ENCODE peak calls at places on chromosomes 12 and 14, in five cellular contexts. One of them, this sample, is unnamed.

GRCh38 chr14:100708349-100709217 is 18.1 kb upstream of the DLK1 start:
- DNase-seq in activated gamma-delta T cell treated with anti-CD3 and anti-CD28 coated beads, Interleukin-2, amount 50 U/mL, for 16 hours: no peak
- DNase-seq in NCI-H1092 treated with DMSO at 0.1 percent for 48 hours: no peak
- DNase-seq in A549: no peak
- DNase-seq in uterus: peak
- DNase-seq in this sample: no peak

GRCh38 chr14:21509432-21510143 is 1.6 kb downstream of the METTL3 start:
- DNase-seq in activated gamma-delta T cell treated with anti-CD3 and anti-CD28 coated beads, Interleukin-2, amount 50 U/mL, for 16 hours: no peak
- DNase-seq in NCI-H1092 treated with DMSO at 0.1 percent for 48 hours: no peak
- DNase-seq in A549: no peak
- DNase-seq in uterus: no peak
- DNase-seq in this sample: no peak

GRCh38 chr12:106585862-106586534 is 3.2 kb downstream of the RFX4 start:
- DNase-seq in activated gamma-delta T cell treated with anti-CD3 and anti-CD28 coated beads, Interleukin-2, amount 50 U/mL, for 16 hours: no peak
- DNase-seq in NCI-H1092 treated with DMSO at 0.1 percent for 48 hours: no peak
- DNase-seq in A549: peak
- DNase-seq in uterus: no peak
- DNase-seq in this sample: no peak

GRCh38 chr14:69354383-69355154 is 43.5 kb downstream of the ERH start:
- DNase-seq in activated gamma-delta T cell treated with anti-CD3 and anti-CD28 coated beads, Interleukin-2, amount 50 U/mL, for 16 hours: peak
- DNase-seq in NCI-H1092 treated with DMSO at 0.1 percent for 48 hours: no peak
- DNase-seq in A549: no peak
- DNase-seq in uterus: no peak
- DNase-seq in this sample: no peak

GRCh38 chr14:92058006-92058917 is 18.4 kb upstream of the TRIP11 start:
- DNase-seq in activated gamma-delta T cell treated with anti-CD3 and anti-CD28 coated beads, Interleukin-2, amount 50 U/mL, for 16 hours: no peak
- DNase-seq in NCI-H1092 treated with DMSO at 0.1 percent for 48 hours: no peak
- DNase-seq in A549: no peak
- DNase-seq in uterus: no peak
- DNase-seq in this sample: no peak

GRCh38 chr14:50026396-50026795 is 90.0 kb downstream of the VCPKMT start:
- DNase-seq in activated gamma-delta T cell treated with anti-CD3 and anti-CD28 coated beads, Interleukin-2, amount 50 U/mL, for 16 hours: no peak
- DNase-seq in NCI-H1092 treated with DMSO at 0.1 percent for 48 hours: no peak
- DNase-seq in A549: no peak
- DNase-seq in uterus: no peak
- DNase-seq in this sample: no peak

GRCh38 chr14:74911704-74912103 is 11.4 kb downstream of the RPS6KL1 start:
- DNase-seq in activated gamma-delta T cell treated with anti-CD3 and anti-CD28 coated beads, Interleukin-2, amount 50 U/mL, for 16 hours: no peak
- DNase-seq in NCI-H1092 treated with DMSO at 0.1 percent for 48 hours: no peak
- DNase-seq in A549: no peak
- DNase-seq in uterus: no peak
- DNase-seq in this sample: no peak

GRCh38 chr14:89507926-89508460 is 91.0 kb upstream of the FOXN3 start:
- DNase-seq in activated gamma-delta T cell treated with anti-CD3 and anti-CD28 coated beads, Interleukin-2, amount 50 U/mL, for 16 hours: no peak
- DNase-seq in NCI-H1092 treated with DMSO at 0.1 percent for 48 hours: no peak
- DNase-seq in A549: no peak
- DNase-seq in uterus: no peak
- DNase-seq in this sample: no peak

GRCh38 chr12:19144287-19144686 is 14.8 kb downstream of the PLEKHA5 start:
- DNase-seq in activated gamma-delta T cell treated with anti-CD3 and anti-CD28 coated beads, Interleukin-2, amount 50 U/mL, for 16 hours: no peak
- DNase-seq in NCI-H1092 treated with DMSO at 0.1 percent for 48 hours: no peak
- DNase-seq in A549: no peak
- DNase-seq in uterus: no peak
- DNase-seq in this sample: no peak

GRCh38 chr12:128830505-128830893 is 6.7 kb upstream of the SLC15A4 start:
- DNase-seq in activated gamma-delta T cell treated with anti-CD3 and anti-CD28 coated beads, Interleukin-2, amount 50 U/mL, for 16 hours: no peak
- DNase-seq in NCI-H1092 treated with DMSO at 0.1 percent for 48 hours: no peak
- DNase-seq in A549: no peak
- DNase-seq in uterus: no peak
- DNase-seq in this sample: no peak

GRCh38 chr12:63129927-63130326 is 21.1 kb downstream of the AVPR1A start:
- DNase-seq in activated gamma-delta T cell treated with anti-CD3 and anti-CD28 coated beads, Interleukin-2, amount 50 U/mL, for 16 hours: no peak
- DNase-seq in NCI-H1092 treated with DMSO at 0.1 percent for 48 hours: no peak
- DNase-seq in A549: no peak
- DNase-seq in uterus: no peak
- DNase-seq in this sample: no peak

GRCh38 chr14:100042328-100042727 is 22.9 kb upstream of the EVL start:
- DNase-seq in activated gamma-delta T cell treated with anti-CD3 and anti-CD28 coated beads, Interleukin-2, amount 50 U/mL, for 16 hours: no peak
- DNase-seq in NCI-H1092 treated with DMSO at 0.1 percent for 48 hours: no peak
- DNase-seq in A549: no peak
- DNase-seq in uterus: no peak
- DNase-seq in this sample: no peak

GRCh38 chr14:53042480-53042879 is 91.6 kb upstream of the FERMT2 start:
- DNase-seq in activated gamma-delta T cell treated with anti-CD3 and anti-CD28 coated beads, Interleukin-2, amount 50 U/mL, for 16 hours: no peak
- DNase-seq in NCI-H1092 treated with DMSO at 0.1 percent for 48 hours: no peak
- DNase-seq in A549: no peak
- DNase-seq in uterus: no peak
- DNase-seq in this sample: no peak

GRCh38 chr12:104505095-104505819 is 48.5 kb downstream of the CHST11 start:
- DNase-seq in activated gamma-delta T cell treated with anti-CD3 and anti-CD28 coated beads, Interleukin-2, amount 50 U/mL, for 16 hours: no peak
- DNase-seq in NCI-H1092 treated with DMSO at 0.1 percent for 48 hours: peak
- DNase-seq in A549: no peak
- DNase-seq in uterus: no peak
- DNase-seq in this sample: no peak

GRCh38 chr12:45612044-45612794 is 117.3 kb upstream of the ARID2 start:
- DNase-seq in activated gamma-delta T cell treated with anti-CD3 and anti-CD28 coated beads, Interleukin-2, amount 50 U/mL, for 16 hours: no peak
- DNase-seq in NCI-H1092 treated with DMSO at 0.1 percent for 48 hours: no peak
- DNase-seq in A549: no peak
- DNase-seq in uterus: no peak
- DNase-seq in this sample: no peak

GRCh38 chr14:28300356-28300755 is 466.2 kb upstream of the FOXG1 start:
- DNase-seq in activated gamma-delta T cell treated with anti-CD3 and anti-CD28 coated beads, Interleukin-2, amount 50 U/mL, for 16 hours: no peak
- DNase-seq in NCI-H1092 treated with DMSO at 0.1 percent for 48 hours: no peak
- DNase-seq in A549: no peak
- DNase-seq in uterus: no peak
- DNase-seq in this sample: no peak

GRCh38 chr14:102957222-102957621 is 34.8 kb downstream of the AMN start:
- DNase-seq in activated gamma-delta T cell treated with anti-CD3 and anti-CD28 coated beads, Interleukin-2, amount 50 U/mL, for 16 hours: no peak
- DNase-seq in NCI-H1092 treated with DMSO at 0.1 percent for 48 hours: no peak
- DNase-seq in A549: no peak
- DNase-seq in uterus: no peak
- DNase-seq in this sample: no peak

GRCh38 chr12:89901319-89901718 is 192.7 kb upstream of the ATP2B1 start:
- DNase-seq in activated gamma-delta T cell treated with anti-CD3 and anti-CD28 coated beads, Interleukin-2, amount 50 U/mL, for 16 hours: no peak
- DNase-seq in NCI-H1092 treated with DMSO at 0.1 percent for 48 hours: no peak
- DNase-seq in A549: no peak
- DNase-seq in uterus: no peak
- DNase-seq in this sample: no peak

GRCh38 chr12:107929436-107929835 is 154.9 kb downstream of the ASCL4 start:
- DNase-seq in activated gamma-delta T cell treated with anti-CD3 and anti-CD28 coated beads, Interleukin-2, amount 50 U/mL, for 16 hours: no peak
- DNase-seq in NCI-H1092 treated with DMSO at 0.1 percent for 48 hours: peak
- DNase-seq in A549: peak
- DNase-seq in uterus: no peak
- DNase-seq in this sample: no peak

GRCh38 chr12:56565510-56566101 is 44.0 kb downstream of the RBMS2 start:
- DNase-seq in activated gamma-delta T cell treated with anti-CD3 and anti-CD28 coated beads, Interleukin-2, amount 50 U/mL, for 16 hours: no peak
- DNase-seq in NCI-H1092 treated with DMSO at 0.1 percent for 48 hours: no peak
- DNase-seq in A549: peak
- DNase-seq in uterus: peak
- DNase-seq in this sample: no peak

GRCh38 chr14:28913056-28913455 is 146.5 kb downstream of the FOXG1 start:
- DNase-seq in activated gamma-delta T cell treated with anti-CD3 and anti-CD28 coated beads, Interleukin-2, amount 50 U/mL, for 16 hours: no peak
- DNase-seq in NCI-H1092 treated with DMSO at 0.1 percent for 48 hours: no peak
- DNase-seq in A549: no peak
- DNase-seq in uterus: no peak
- DNase-seq in this sample: no peak

GRCh38 chr12:24933694-24934407 is 15.1 kb downstream of the BCAT1 start:
- DNase-seq in activated gamma-delta T cell treated with anti-CD3 and anti-CD28 coated beads, Interleukin-2, amount 50 U/mL, for 16 hours: no peak
- DNase-seq in NCI-H1092 treated with DMSO at 0.1 percent for 48 hours: no peak
- DNase-seq in A549: no peak
- DNase-seq in uterus: no peak
- DNase-seq in this sample: no peak

GRCh38 chr14:106679776-106680175 is 1153.4 kb downstream of the TMEM121 start:
- DNase-seq in activated gamma-delta T cell treated with anti-CD3 and anti-CD28 coated beads, Interleukin-2, amount 50 U/mL, for 16 hours: no peak
- DNase-seq in NCI-H1092 treated with DMSO at 0.1 percent for 48 hours: no peak
- DNase-seq in A549: no peak
- DNase-seq in uterus: no peak
- DNase-seq in this sample: no peak

GRCh38 chr14:68842298-68842697 is 49.4 kb upstream of the ZFP36L1 start:
- DNase-seq in activated gamma-delta T cell treated with anti-CD3 and anti-CD28 coated beads, Interleukin-2, amount 50 U/mL, for 16 hours: no peak
- DNase-seq in NCI-H1092 treated with DMSO at 0.1 percent for 48 hours: no peak
- DNase-seq in A549: no peak
- DNase-seq in uterus: peak
- DNase-seq in this sample: no peak

GRCh38 chr12:116370886-116371580 is 93.5 kb upstream of the MED13L start:
- DNase-seq in activated gamma-delta T cell treated with anti-CD3 and anti-CD28 coated beads, Interleukin-2, amount 50 U/mL, for 16 hours: no peak
- DNase-seq in NCI-H1092 treated with DMSO at 0.1 percent for 48 hours: no peak
- DNase-seq in A549: no peak
- DNase-seq in uterus: no peak
- DNase-seq in this sample: no peak

GRCh38 chr14:75046899-75047298 is 4.4 kb downstream of the MLH3 start:
- DNase-seq in activated gamma-delta T cell treated with anti-CD3 and anti-CD28 coated beads, Interleukin-2, amount 50 U/mL, for 16 hours: no peak
- DNase-seq in NCI-H1092 treated with DMSO at 0.1 percent for 48 hours: no peak
- DNase-seq in A549: no peak
- DNase-seq in uterus: no peak
- DNase-seq in this sample: no peak

GRCh38 chr12:71063087-71063486 is 94.7 kb downstream of the TSPAN8 start:
- DNase-seq in activated gamma-delta T cell treated with anti-CD3 and anti-CD28 coated beads, Interleukin-2, amount 50 U/mL, for 16 hours: no peak
- DNase-seq in NCI-H1092 treated with DMSO at 0.1 percent for 48 hours: no peak
- DNase-seq in A549: no peak
- DNase-seq in uterus: no peak
- DNase-seq in this sample: no peak

GRCh38 chr14:60512952-60513554 is 4.1 kb downstream of the SIX6 start:
- DNase-seq in activated gamma-delta T cell treated with anti-CD3 and anti-CD28 coated beads, Interleukin-2, amount 50 U/mL, for 16 hours: no peak
- DNase-seq in NCI-H1092 treated with DMSO at 0.1 percent for 48 hours: no peak
- DNase-seq in A549: no peak
- DNase-seq in uterus: no peak
- DNase-seq in this sample: no peak

GRCh38 chr12:30813741-30814687 is 59.3 kb upstream of the CAPRIN2 start:
- DNase-seq in activated gamma-delta T cell treated with anti-CD3 and anti-CD28 coated beads, Interleukin-2, amount 50 U/mL, for 16 hours: no peak
- DNase-seq in NCI-H1092 treated with DMSO at 0.1 percent for 48 hours: no peak
- DNase-seq in A549: no peak
- DNase-seq in uterus: no peak
- DNase-seq in this sample: no peak

GRCh38 chr14:89587128-89587420 is 170.0 kb upstream of the FOXN3 start:
- DNase-seq in activated gamma-delta T cell treated with anti-CD3 and anti-CD28 coated beads, Interleukin-2, amount 50 U/mL, for 16 hours: no peak
- DNase-seq in NCI-H1092 treated with DMSO at 0.1 percent for 48 hours: no peak
- DNase-seq in A549: no peak
- DNase-seq in uterus: no peak
- DNase-seq in this sample: no peak